ENCODE peak calls at places on chromosomes 13 and 19, in seven cellular contexts. R, U, D, Z, N, G and Q are unnamed samples.

GRCh38 chr19:2727640-2727944 is 6.4 kb upstream of the DIRAS1 start:
- DNase-seq in R (peak), U (no peak), D (no peak), Z (no peak), N (no peak), G (no peak), Q (no peak)

GRCh38 chr19:10517361-10517759 is at the start of gene S1PR5:
- DNase-seq in R (peak), U (no peak), D (no peak), Z (no peak), N (peak), G (no peak), Q (no peak)

GRCh38 chr13:30864352-30865130 is 41.5 kb upstream of the MEDAG start:
- DNase-seq in R (peak), U (no peak), D (no peak), Z (no peak), N (no peak), G (peak), Q (no peak)

GRCh38 chr13:35465345-35465744 is 11.1 kb downstream of the MAB21L1 start:
- DNase-seq in R (no peak), U (no peak), D (no peak), Z (no peak), N (no peak), G (no peak), Q (no peak)

GRCh38 chr13:111616203-111616602 is 295.8 kb downstream of the TEX29 start:
- DNase-seq in R (no peak), U (no peak), D (no peak), Z (no peak), N (no peak), G (no peak), Q (no peak)

GRCh38 chr19:17488593-17489391 is 18.5 kb downstream of the SLC27A1 start:
- DNase-seq in R (peak), U (peak), D (no peak), Z (peak), N (peak), G (no peak), Q (no peak)

GRCh38 chr19:43408043-43408442 is 6.6 kb upstream of the TEX101 start:
- DNase-seq in R (no peak), U (no peak), D (no peak), Z (no peak), N (no peak), G (no peak), Q (no peak)

GRCh38 chr19:16862826-16863405 is 25.9 kb upstream of the F2RL3 start:
- DNase-seq in R (no peak), U (no peak), D (no peak), Z (no peak), N (no peak), G (no peak), Q (no peak)

GRCh38 chr13:29994911-29995601 is 144.6 kb upstream of the UBL3 start:
- DNase-seq in R (no peak), U (no peak), D (no peak), Z (no peak), N (no peak), G (no peak), Q (peak)

GRCh38 chr19:35742121-35742724 is at the start of gene IGFLR1:
- DNase-seq in R (no peak), U (no peak), D (no peak), Z (peak), N (no peak), G (no peak), Q (no peak)

GRCh38 chr13:110244926-110245325 is 62.0 kb downstream of the COL4A1 start:
- DNase-seq in R (no peak), U (no peak), D (no peak), Z (no peak), N (no peak), G (no peak), Q (no peak)

GRCh38 chr13:32737679-32738078 is 151.4 kb downstream of the PDS5B start:
- DNase-seq in R (no peak), U (no peak), D (no peak), Z (no peak), N (no peak), G (no peak), Q (no peak)

GRCh38 chr13:49985129-49985528 is 11.7 kb upstream of the TRIM13 start:
- DNase-seq in R (no peak), U (no peak), D (no peak), Z (peak), N (no peak), G (no peak), Q (no peak)

GRCh38 chr19:17322854-17323253 is 11.8 kb downstream of the ANO8 start:
- DNase-seq in R (peak), U (no peak), D (peak), Z (no peak), N (no peak), G (no peak), Q (no peak)

GRCh38 chr13:51768976-51769375 is 35.0 kb downstream of the DHRS12 start:
- DNase-seq in R (no peak), U (no peak), D (no peak), Z (no peak), N (no peak), G (no peak), Q (no peak)
- H3K27ac ChIP-seq in R (no peak), U (no peak), D (peak), Z (peak), N (no peak), G (peak), Q (peak)

GRCh38 chr19:28703400-28703956 is 509.5 kb downstream of the UQCRFS1 start:
- DNase-seq in R (no peak), U (no peak), D (no peak), Z (no peak), N (no peak), G (no peak), Q (no peak)

GRCh38 chr19:28701491-28701890 is 511.5 kb downstream of the UQCRFS1 start:
- DNase-seq in R (no peak), U (no peak), D (no peak), Z (no peak), N (no peak), G (no peak), Q (no peak)

GRCh38 chr19:28706693-28707092 is 506.3 kb downstream of the UQCRFS1 start:
- DNase-seq in R (no peak), U (no peak), D (no peak), Z (no peak), N (no peak), G (no peak), Q (no peak)

GRCh38 chr19:28700176-28700575 is 512.8 kb downstream of the UQCRFS1 start:
- DNase-seq in R (no peak), U (no peak), D (no peak), Z (no peak), N (no peak), G (no peak), Q (no peak)

GRCh38 chr19:28705008-28705407 is 507.9 kb downstream of the UQCRFS1 start:
- DNase-seq in R (no peak), U (no peak), D (no peak), Z (no peak), N (peak), G (no peak), Q (no peak)
- TF ChIP-seq EP300 in R (no peak), U (no peak), D (no peak), Z (no peak), N (no peak), G (no peak), Q (no peak)

DNA sequence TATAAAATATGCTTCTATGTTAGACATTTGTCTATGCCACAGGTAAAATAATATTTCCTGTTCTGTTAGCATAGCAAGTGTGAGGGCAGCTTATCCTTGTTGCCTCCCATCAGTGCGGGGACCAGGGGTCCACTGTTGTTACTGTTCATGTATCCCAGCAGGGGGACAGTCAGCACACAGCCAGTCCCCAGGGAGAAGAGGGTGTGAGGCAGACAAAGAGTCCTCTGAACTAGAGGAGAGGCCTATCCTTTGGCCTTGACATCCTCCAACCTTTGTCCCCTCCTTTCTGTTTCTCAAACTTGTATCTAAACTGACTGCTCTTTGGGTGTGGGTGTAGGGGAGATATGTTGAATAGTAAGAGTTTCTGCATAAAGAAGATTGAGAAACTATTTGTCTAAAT is 2.9 kb upstream of the GPR18 start:
- DNase-seq in R (no peak), U (no peak), D (no peak), Z (no peak), N (no peak), G (no peak), Q (no peak)
- H3K27ac ChIP-seq in R (no peak), U (no peak), D (no peak), Z (no peak), N (no peak), G (no peak), Q (no peak)

GRCh38 chr19:4713384-4713951 is 10.2 kb downstream of the DPP9 start:
- DNase-seq in R (peak), U (no peak), D (peak), Z (peak), N (peak), G (peak), Q (peak)
- TF ChIP-seq EP300 in R (no peak), U (no peak), D (no peak), Z (no peak), N (no peak), G (no peak), Q (no peak)

DNA sequence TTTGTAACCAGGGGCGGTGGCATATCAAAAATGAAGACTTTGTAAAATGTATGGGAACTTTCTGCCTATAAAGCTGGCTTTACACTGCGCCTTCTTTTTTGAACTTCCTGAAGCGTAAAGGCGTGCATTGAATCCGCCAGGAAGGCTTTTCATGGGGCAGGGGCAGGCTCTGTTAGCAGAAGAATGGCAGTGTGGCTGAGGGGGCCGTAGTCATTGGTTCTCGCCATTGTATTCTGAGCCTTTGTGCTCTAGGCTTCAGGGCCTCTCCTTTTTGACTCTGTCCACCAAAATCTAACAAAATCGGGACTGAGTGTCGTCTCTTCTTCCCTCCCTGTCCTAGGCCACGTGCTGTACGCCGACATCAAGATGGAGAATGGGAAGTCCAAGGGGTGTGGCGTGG is 14.1 kb downstream of the PRAM1 start:
- DNase-seq in R (no peak), U (no peak), D (no peak), Z (no peak), N (no peak), G (no peak), Q (no peak)
- H3K27ac ChIP-seq in R (no peak), U (no peak), D (no peak), Z (peak), N (no peak), G (no peak), Q (no peak)

GRCh38 chr13:55214851-55215345 is 1925.8 kb upstream of the PRR20A start:
- DNase-seq in R (no peak), U (no peak), D (no peak), Z (no peak), N (no peak), G (no peak), Q (no peak)
- TF ChIP-seq EP300 in R (no peak), U (no peak), D (no peak), Z (no peak), N (no peak), G (no peak), Q (no peak)